ENCODE peak calls at places on chromosomes 4 and X, in four cellular contexts. X, L, F and H are unnamed samples.

GRCh38 chr4:14877246-14878220 is 124.7 kb upstream of the CPEB2 start:
- DNase-seq in X (peak), L (no peak), F (peak), H (no peak)

GRCh38 chr4:102730968-102731533 is 29.7 kb downstream of the MANBA start:
- DNase-seq in X (no peak), L (no peak), F (no peak), H (no peak)

GRCh38 chr4:22720091-22720490 is 27.4 kb downstream of the GBA3 start:
- DNase-seq in X (no peak), L (no peak), F (no peak), H (no peak)

GRCh38 chrX:101407167-101407747 is 468 bp downstream of the GLA start:
- DNase-seq in X (no peak), L (no peak), F (no peak), H (no peak)

GRCh38 chr4:121977251-121978168 is 25.6 kb upstream of the TRPC3 start:
- DNase-seq in X (peak), L (no peak), F (no peak), H (no peak)

GRCh38 chr4:25863347-25863784 is 578 bp upstream of the SEL1L3 start:
- DNase-seq in X (no peak), L (no peak), F (no peak), H (peak)

GRCh38 chr4:40199999-40200880 is 3.4 kb downstream of the RHOH start:
- DNase-seq in X (peak), L (no peak), F (no peak), H (no peak)

GRCh38 chrX:48956728-48957414 is 536 bp downstream of the OTUD5 start:
- DNase-seq in X (no peak), L (no peak), F (no peak), H (peak)

GRCh38 chrX:65480960-65481359 is 53.6 kb downstream of the LAS1L start:
- DNase-seq in X (no peak), L (no peak), F (no peak), H (no peak)

GRCh38 chr4:176270669-176271068 is 1.6 kb upstream of the ASB5 start:
- DNase-seq in X (peak), L (no peak), F (no peak), H (no peak)

GRCh38 chr4:26330946-26331345 is 10.1 kb downstream of the RBPJ start:
- DNase-seq in X (no peak), L (no peak), F (no peak), H (no peak)

GRCh38 chrX:102514536-102514935 is 2.0 kb downstream of the TMSB15A start:
- DNase-seq in X (no peak), L (no peak), F (no peak), H (no peak)

GRCh38 chr4:27278615-27279014 is 418.0 kb downstream of the STIM2 start:
- DNase-seq in X (peak), L (peak), F (no peak), H (no peak)

GRCh38 chr4:48472794-48473193 is 10.3 kb upstream of the SLC10A4 start:
- DNase-seq in X (no peak), L (no peak), F (no peak), H (no peak)

GRCh38 chrX:115192244-115192700 is 3.1 kb downstream of the RBMXL3 start:
- DNase-seq in X (no peak), L (no peak), F (no peak), H (no peak)

GRCh38 chr4:174999407-174999806 is 81.2 kb downstream of the ADAM29 start:
- DNase-seq in X (peak), L (no peak), F (no peak), H (no peak)

GRCh38 chrX:146604196-146604595 is 205.4 kb upstream of the CXorf51B start:
- DNase-seq in X (no peak), L (no peak), F (no peak), H (no peak)

GRCh38 chr4:80180743-80181142 is 16.6 kb upstream of the PRDM8 start:
- DNase-seq in X (peak), L (no peak), F (no peak), H (no peak)

GRCh38 chr4:99808260-99808857 is 8.3 kb upstream of the DAPP1 start:
- DNase-seq in X (peak), L (peak), F (peak), H (peak)

GRCh38 chr4:28463184-28463690 is 1602.6 kb downstream of the STIM2 start:
- DNase-seq in X (no peak), L (no peak), F (no peak), H (no peak)

GRCh38 chrX:137031517-137032377 is 2.0 kb downstream of the GPR101 start:
- DNase-seq in X (peak), L (peak), F (no peak), H (no peak)

GRCh38 chr4:174586651-174587050 is 64.4 kb upstream of the HPGD start:
- DNase-seq in X (no peak), L (no peak), F (no peak), H (no peak)

GRCh38 chr4:39319678-39320077 is 46.5 kb downstream of the RFC1 start:
- DNase-seq in X (peak), L (no peak), F (no peak), H (no peak)

GRCh38 chr4:56259595-56259994 is 127.7 kb downstream of the AASDH start:
- DNase-seq in X (no peak), L (no peak), F (no peak), H (no peak)

GRCh38 chr4:184282895-184283654 is 65.4 kb upstream of the ENPP6 start:
- DNase-seq in X (no peak), L (no peak), F (no peak), H (no peak)

GRCh38 chr4:26330186-26330787 is 9.5 kb downstream of the RBPJ start:
- DNase-seq in X (peak), L (no peak), F (no peak), H (no peak)

GRCh38 chr4:107423677-107424405 is 296.2 kb downstream of the PAPSS1 start:
- DNase-seq in X (no peak), L (no peak), F (no peak), H (no peak)

GRCh38 chrX:13341491-13342101 is 21.7 kb upstream of the ATXN3L start:
- DNase-seq in X (peak), L (no peak), F (no peak), H (no peak)

GRCh38 chrX:19888419-19888879 is 1.0 kb upstream of the SH3KBP1 start:
- DNase-seq in X (peak), L (peak), F (peak), H (no peak)